ENCODE peak calls at places on chromosome 15, in five cellular contexts. D is cardiac fibroblast, K is AG09309, X is epithelial cell of esophagus, S is left lung. Z is an unnamed sample.
A peak's percentile ranks its signal among the peaks of the same experiment; 100 is the strongest.

GRCh38 chr15:75431250-75431649 is 20.2 kb downstream of the SIN3A start:
- DNase-seq in X (no peak), D (no peak), S (no peak), K (no peak), Z (no peak)

GRCh38 chr15:99732711-99733267 is 448 bp downstream of the LYSMD4 start:
- DNase-seq in X (peak; percentile 36), K (no peak), D (no peak), S (peak; percentile 57), Z (no peak)

GRCh38 chr15:58903232-58903631 is 30.2 kb downstream of the SLTM start:
- DNase-seq in D (peak; percentile 41), X (no peak), K (no peak), S (no peak), Z (no peak)

GRCh38 chr15:63985221-63986184 is 60.8 kb downstream of the DAPK2 start:
- DNase-seq in X (no peak), S (peak; percentile 85), D (no peak), K (no peak), Z (no peak)

GRCh38 chr15:50718700-50719125 is 32.1 kb upstream of the TRPM7 start:
- DNase-seq in X (no peak), K (no peak), D (no peak), S (no peak), Z (no peak)

GRCh38 chr15:47431501-47431900 is 285.8 kb upstream of the SEMA6D start:
- DNase-seq in D (peak; percentile 50), X (no peak), S (no peak), K (peak; percentile 27), Z (no peak)

GRCh38 chr15:25134546-25134945 is 179.8 kb downstream of the SNRPN start:
- DNase-seq in S (no peak), K (no peak), D (peak; percentile 48), X (peak; percentile 37), Z (no peak)

GRCh38 chr15:75352186-75352585 is 5.3 kb downstream of the NEIL1 start:
- DNase-seq in D (no peak), S (no peak), X (no peak), K (no peak), Z (no peak)

GRCh38 chr15:65368300-65368617 is 9.5 kb downstream of the IGDCC3 start:
- DNase-seq in D (no peak), X (no peak), K (no peak), S (no peak), Z (no peak)

GRCh38 chr15:28269097-28269496 is 52.9 kb downstream of the HERC2 start:
- DNase-seq in X (peak; percentile 75), S (no peak), K (no peak), D (no peak), Z (no peak)

GRCh38 chr15:45499426-45499825 is 23.1 kb downstream of the SLC30A4 start:
- DNase-seq in K (no peak), X (no peak), S (no peak), D (peak; percentile 48), Z (no peak)

GRCh38 chr15:93719941-93720351 is 511.4 kb upstream of the MCTP2 start:
- DNase-seq in D (no peak), S (no peak), X (peak; percentile 65), K (no peak), Z (no peak)

GRCh38 chr15:82805994-82806406 is at the start of gene FSD2:
- DNase-seq in S (peak; percentile 68), X (no peak), D (no peak), K (no peak), Z (no peak)

GRCh38 chr15:61794881-61795280 is 265.4 kb downstream of the VPS13C start:
- DNase-seq in X (peak; percentile 5), S (no peak), D (no peak), K (no peak), Z (no peak)

GRCh38 chr15:85897818-85898717 is 103.3 kb upstream of the KLHL25 start:
- DNase-seq in S (no peak), D (no peak), X (no peak), K (no peak), Z (no peak)

GRCh38 chr15:31292391-31293020 is 34.1 kb upstream of the KLF13 start:
- DNase-seq in K (no peak), S (no peak), X (no peak), D (peak; percentile 15), Z (no peak)

GRCh38 chr15:92617197-92618037 is 38.2 kb downstream of the FAM174B start:
- DNase-seq in D (peak; percentile 92), K (no peak), X (no peak), S (peak; percentile 82), Z (peak; percentile 9)

GRCh38 chr15:72532991-72533601 is 59.0 kb downstream of the ARIH1 start:
- DNase-seq in D (no peak), X (no peak), S (no peak), K (no peak), Z (no peak)

GRCh38 chr15:48644827-48645557 is 517 bp downstream of the FBN1 start:
- DNase-seq in X (peak; percentile 53), K (no peak), D (peak; percentile 72), S (peak; percentile 44), Z (no peak)

GRCh38 chr15:73956276-73957086 is 30.2 kb downstream of the LOXL1 start:
- DNase-seq in X (peak; percentile 62), K (peak; percentile 75), D (peak; percentile 83), S (peak; percentile 61), Z (no peak)

GRCh38 chr15:100114526-100114925 is 227.2 kb downstream of the ADAMTS17 start:
- DNase-seq in D (peak; percentile 86), X (no peak), S (no peak), K (no peak), Z (no peak)

GRCh38 chr15:59174846-59175831 is 31.5 kb upstream of the LDHAL6B start:
- DNase-seq in X (peak; percentile 86), D (peak; percentile 85), K (peak; percentile 28), S (peak; percentile 60), Z (no peak)

GRCh38 chr15:61157933-61158332 is 71.2 kb downstream of the RORA start:
- DNase-seq in S (peak; percentile 66), D (peak; percentile 65), X (no peak), K (no peak), Z (no peak)

GRCh38 chr15:90036343-90036742 is 35.2 kb downstream of the ZNF710 start:
- DNase-seq in K (no peak), S (no peak), D (no peak), X (no peak), Z (no peak)

GRCh38 chr15:26260517-26261133 is 397.5 kb upstream of the ATP10A start:
- DNase-seq in X (peak; percentile 11), S (no peak), K (no peak), D (no peak), Z (no peak)

GRCh38 chr15:77025941-77026411 is 31.1 kb downstream of the PSTPIP1 start:
- DNase-seq in K (no peak), D (no peak), S (peak; percentile 16), X (no peak), Z (no peak)

GRCh38 chr15:42494998-42495360 is 455 bp upstream of the SNAP23 start:
- DNase-seq in D (peak; percentile 84), X (peak; percentile 67), S (peak; percentile 76), K (no peak), Z (peak; percentile 66)

GRCh38 chr15:52789601-52790165 is 453 bp downstream of the ONECUT1 start:
- DNase-seq in S (no peak), K (no peak), X (no peak), D (peak; percentile 18), Z (no peak)

GRCh38 chr15:70569139-70569717 is 194.1 kb downstream of the UACA start:
- DNase-seq in S (no peak), D (peak; percentile 83), X (peak; percentile 26), K (peak; percentile 89), Z (peak; percentile 57)

GRCh38 chr15:59995568-59996349 is 8.4 kb upstream of the FOXB1 start:
- DNase-seq in K (no peak), S (no peak), D (no peak), X (no peak), Z (no peak)

DNA sequence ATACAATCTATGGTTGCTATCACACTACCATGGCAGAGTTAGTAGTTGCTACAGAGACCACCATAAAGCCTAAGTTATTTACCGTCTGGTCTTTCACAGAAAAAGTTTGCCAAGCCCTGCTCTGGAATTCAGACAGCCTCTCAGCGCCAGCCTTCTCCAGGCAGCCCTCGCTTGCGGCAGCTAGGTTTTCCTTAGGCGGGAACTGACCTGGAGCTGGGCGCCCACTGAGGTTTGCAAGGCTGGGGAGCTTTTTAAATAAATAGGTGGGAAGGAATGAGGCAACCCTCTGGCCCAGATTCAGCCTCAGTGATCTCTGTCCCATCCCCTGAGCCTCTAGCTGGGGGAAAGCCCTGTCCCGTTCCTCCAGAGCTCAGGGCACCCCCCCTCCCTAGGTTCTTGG is 1.2 kb downstream of the CTSH start:
- DNase-seq in D (no peak), K (no peak), S (no peak), X (no peak), Z (no peak)
- H3K4me3 ChIP-seq in D (no peak overlapping the region), K (no peak overlapping the region), S (peak overlapping the region; percentile 62), X (no peak overlapping the region), Z (peak overlapping the region; percentile 81)

GRCh38 chr15:35206060-35206675 is 121.1 kb upstream of the NANOGP8 start:
- DNase-seq in S (no peak), X (peak; percentile 22), K (no peak), D (peak; percentile 4), Z (no peak)
- TF ChIP-seq CTCF in S (peak; percentile 30), X (peak; percentile 40), K (peak; percentile 23), D (peak; percentile 63), Z (peak; percentile 48)

DNA sequence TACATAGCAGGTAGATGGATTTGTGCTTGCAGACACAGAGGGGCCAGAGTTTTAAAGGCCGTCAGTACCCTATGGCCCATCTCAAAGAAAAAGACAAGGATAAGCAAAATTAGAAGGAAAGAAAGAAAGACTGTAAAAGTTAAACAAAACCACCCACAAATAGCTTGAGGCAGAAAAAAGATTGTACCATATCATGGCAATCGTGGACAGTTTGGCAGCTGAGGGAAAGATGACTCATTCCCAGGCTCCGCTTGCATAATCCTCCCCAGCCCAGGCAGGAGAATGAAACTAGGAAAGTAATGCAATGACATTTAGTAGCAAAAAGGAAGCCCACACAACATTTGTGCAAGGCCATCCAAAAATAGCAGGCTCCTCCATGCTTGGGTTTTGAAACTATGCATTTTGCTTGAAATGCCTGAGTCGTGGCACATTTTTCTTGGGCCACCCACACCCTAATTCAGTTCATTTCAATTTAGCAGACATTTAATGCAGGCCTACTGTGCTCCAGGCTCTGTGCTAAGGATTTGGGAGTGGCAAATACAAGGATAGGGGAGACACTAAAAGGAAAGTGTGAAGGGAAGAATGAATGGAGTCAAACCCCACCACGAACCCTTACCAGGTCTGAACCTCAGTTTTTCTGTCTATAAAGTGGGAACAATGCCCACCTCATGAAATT is 40.9 kb upstream of the SMAD3 start:
- DNase-seq in X (peak; percentile 95), K (peak; percentile 94), D (peak; percentile 96), S (peak; percentile 83), Z (no peak)
- H3K4me3 ChIP-seq in X (no peak overlapping the region), K (no peak overlapping the region), D (no peak overlapping the region), S (no peak overlapping the region), Z (no peak overlapping the region)

DNA sequence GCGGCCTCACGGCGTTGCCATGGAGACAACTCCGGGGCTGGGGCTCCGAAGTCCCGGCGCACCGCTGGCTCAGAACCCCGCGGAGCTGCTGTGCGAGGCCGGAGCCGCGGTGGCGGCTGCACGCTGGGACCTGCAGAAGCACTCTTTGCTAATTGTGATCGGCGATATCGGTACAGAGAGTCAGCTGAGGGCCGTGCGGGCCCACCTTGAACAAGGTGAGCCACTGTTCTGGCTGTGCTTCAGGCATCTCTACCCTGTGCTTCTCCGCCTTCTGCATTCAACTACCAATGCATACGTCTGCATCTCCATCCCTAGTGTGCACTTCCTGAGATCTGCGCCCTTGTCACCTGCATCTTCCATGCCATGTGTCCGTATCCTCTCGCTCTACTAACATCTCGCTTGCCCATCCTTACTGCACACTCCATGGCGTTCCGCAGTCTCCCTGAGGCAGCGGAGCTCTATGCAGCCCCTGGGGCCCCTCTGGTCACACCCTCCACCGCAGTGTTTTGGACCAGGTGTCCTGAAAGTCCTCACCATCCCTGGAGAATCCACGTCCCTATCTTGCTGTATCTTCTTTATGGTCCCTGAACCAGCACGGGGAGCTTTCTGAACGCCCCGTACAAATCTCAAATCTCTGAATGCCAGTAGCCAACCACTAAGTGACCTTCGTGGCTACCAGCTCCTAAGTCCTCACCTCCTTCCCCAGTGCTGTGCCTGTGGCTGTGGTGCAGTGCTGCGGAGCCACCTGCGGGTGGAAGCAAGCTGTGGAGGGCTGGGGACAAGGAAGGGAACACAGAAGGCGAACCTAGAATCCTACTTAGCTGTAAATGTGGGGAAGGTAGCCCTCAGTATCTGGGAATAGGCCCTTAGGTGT is 6.2 kb upstream of the MAP1A start:
- DNase-seq in X (peak; percentile 29), S (no peak), K (no peak), D (no peak), Z (no peak)
- TF ChIP-seq CTCF in X (peak; percentile 35), S (no peak), K (peak; percentile 41), D (peak; percentile 14), Z (peak; percentile 51)

Z was measured in epithelial cell of proximal tubule.